ENCODE peak calls at places on chromosome 16, in eight cellular contexts. S is AG09309, Q is esophagus squamous epithelium, J is H1, B is cardiac fibroblast, O is transverse colon, E is left ventricle myocardium inferior, H is cardiac muscle cell. P is an unnamed sample.

GRCh38 chr16:71567931-71568330 is 9.0 kb downstream of the TAT start:
- DNase-seq in S (no peak), E (no peak), H (no peak), Q (no peak), J (no peak), O (no peak), B (no peak), P (no peak)

GRCh38 chr16:4915226-4915761 is 21.7 kb downstream of the PPL start:
- DNase-seq in H (no peak), E (no peak), J (no peak), S (peak; percentile 87), Q (no peak), B (peak; percentile 47), O (no peak), P (peak; percentile 89)

GRCh38 chr16:64225036-64225435 is 896.8 kb downstream of the CDH11 start:
- DNase-seq in J (no peak), E (no peak), O (no peak), H (no peak), Q (no peak), B (no peak), S (no peak), P (no peak)

GRCh38 chr16:17101646-17102045 is 369.1 kb downstream of the XYLT1 start:
- DNase-seq in B (no peak), O (no peak), H (no peak), S (no peak), J (no peak), E (no peak), Q (no peak), P (no peak)

GRCh38 chr16:728131-728889 is 1.4 kb downstream of the HAGHL start:
- DNase-seq in B (peak; percentile 82), Q (no peak), S (no peak), H (peak; percentile 64), O (peak; percentile 79), E (peak; percentile 65), J (no peak), P (peak; percentile 72)

GRCh38 chr16:8561496-8561895 is 28.8 kb downstream of the TMEM114 start:
- DNase-seq in S (no peak), B (no peak), O (no peak), Q (no peak), E (no peak), J (no peak), H (no peak), P (no peak)

GRCh38 chr16:85098565-85098964 is 13.7 kb downstream of the CIBAR2 start:
- DNase-seq in H (no peak), Q (no peak), O (no peak), S (no peak), J (no peak), E (no peak), B (no peak), P (no peak)

GRCh38 chr16:19701091-19701490 is 16.9 kb downstream of the KNOP1 start:
- DNase-seq in J (no peak), S (no peak), E (no peak), H (no peak), O (no peak), Q (no peak), B (no peak), P (no peak)

GRCh38 chr16:3170440-3171180 is 17.4 kb upstream of the OR1F1 start:
- DNase-seq in O (no peak), S (no peak), J (no peak), E (no peak), Q (no peak), B (no peak), H (peak; percentile 66), P (no peak)

GRCh38 chr16:50367777-50368409 is 895 bp downstream of the BRD7 start:
- DNase-seq in E (no peak), H (no peak), O (no peak), J (no peak), B (no peak), S (no peak), Q (no peak), P (no peak)

GRCh38 chr16:47787695-47788094 is 326.6 kb downstream of the PHKB start:
- DNase-seq in J (no peak), B (peak; percentile 16), O (no peak), S (no peak), E (no peak), H (peak; percentile 73), Q (no peak), P (peak; percentile 6)

GRCh38 chr16:13335894-13336293 is 434.5 kb downstream of the SHISA9 start:
- DNase-seq in B (no peak), J (no peak), S (no peak), H (no peak), Q (no peak), O (no peak), E (no peak), P (no peak)

GRCh38 chr16:10961231-10961630 is 16.9 kb downstream of the CLEC16A start:
- DNase-seq in B (peak; percentile 70), J (no peak), O (no peak), E (no peak), H (no peak), S (no peak), Q (no peak), P (peak; percentile 85)

GRCh38 chr16:50259334-50260205 is 6.8 kb upstream of the ADCY7 start:
- DNase-seq in J (no peak), Q (no peak), E (peak; percentile 73), S (no peak), H (no peak), O (peak; percentile 38), B (peak; percentile 59), P (peak; percentile 75)

GRCh38 chr16:71426069-71426879 is 15.6 kb downstream of the TLE7 start:
- DNase-seq in H (peak; percentile 56), B (peak; percentile 78), E (no peak), J (peak; percentile 94), Q (no peak), O (peak; percentile 23), S (peak; percentile 28), P (peak; percentile 75)

GRCh38 chr16:86073763-86074493 is 175.0 kb downstream of the IRF8 start:
- DNase-seq in B (no peak), Q (no peak), O (peak; percentile 4), H (no peak), J (no peak), E (no peak), S (no peak), P (no peak)

GRCh38 chr16:85369741-85370528 is 243.2 kb upstream of the GSE1 start:
- DNase-seq in E (peak; percentile 47), H (peak; percentile 51), Q (no peak), O (peak; percentile 76), S (no peak), B (peak; percentile 51), J (no peak), P (peak; percentile 29)

GRCh38 chr16:80433617-80434016 is 107.2 kb upstream of the DYNLRB2 start:
- DNase-seq in B (no peak), H (no peak), O (no peak), S (no peak), E (no peak), Q (no peak), J (no peak), P (no peak)

GRCh38 chr16:35492225-35492624 is 2032.8 kb downstream of the TP53TG3F start:
- DNase-seq in S (no peak), Q (no peak), J (no peak), H (no peak), E (no peak), O (no peak), B (no peak), P (no peak)
- TF ChIP-seq CTCF in S (no peak), Q (no peak), J (no peak), H (no peak), E (no peak), O (no peak), B (no peak), P (no peak)

GRCh38 chr16:57301126-57301817 is 16.8 kb upstream of the PLLP start:
- DNase-seq in S (no peak), O (no peak), J (no peak), B (no peak), Q (no peak), E (no peak), H (no peak), P (no peak)
- H3K4me3 ChIP-seq in S (no peak overlapping the region), O (no peak overlapping the region), J (peak overlapping the region; percentile 49), B (no peak overlapping the region), Q (no peak overlapping the region), E (peak overlapping the region; percentile 65), H (peak overlapping the region; percentile 3), P (no peak overlapping the region)

GRCh38 chr16:88762941-88763340 is 22.1 kb downstream of the PIEZO1 start:
- DNase-seq in E (no peak), O (no peak), B (no peak), J (no peak), S (no peak), H (no peak), Q (no peak), P (no peak)

GRCh38 chr16:88761143-88761534 is 23.9 kb downstream of the PIEZO1 start:
- DNase-seq in Q (no peak), H (no peak), E (no peak), B (no peak), J (no peak), O (no peak), S (no peak), P (no peak)

GRCh38 chr16:88761830-88762229 is 23.2 kb downstream of the PIEZO1 start:
- DNase-seq in O (peak; percentile 56), H (no peak), S (no peak), E (no peak), B (no peak), Q (no peak), J (no peak), P (no peak)

GRCh38 chr16:88763502-88764053 is 21.4 kb downstream of the PIEZO1 start:
- DNase-seq in O (no peak), B (no peak), E (no peak), Q (no peak), J (no peak), H (peak; percentile 73), S (no peak), P (no peak)

DNA sequence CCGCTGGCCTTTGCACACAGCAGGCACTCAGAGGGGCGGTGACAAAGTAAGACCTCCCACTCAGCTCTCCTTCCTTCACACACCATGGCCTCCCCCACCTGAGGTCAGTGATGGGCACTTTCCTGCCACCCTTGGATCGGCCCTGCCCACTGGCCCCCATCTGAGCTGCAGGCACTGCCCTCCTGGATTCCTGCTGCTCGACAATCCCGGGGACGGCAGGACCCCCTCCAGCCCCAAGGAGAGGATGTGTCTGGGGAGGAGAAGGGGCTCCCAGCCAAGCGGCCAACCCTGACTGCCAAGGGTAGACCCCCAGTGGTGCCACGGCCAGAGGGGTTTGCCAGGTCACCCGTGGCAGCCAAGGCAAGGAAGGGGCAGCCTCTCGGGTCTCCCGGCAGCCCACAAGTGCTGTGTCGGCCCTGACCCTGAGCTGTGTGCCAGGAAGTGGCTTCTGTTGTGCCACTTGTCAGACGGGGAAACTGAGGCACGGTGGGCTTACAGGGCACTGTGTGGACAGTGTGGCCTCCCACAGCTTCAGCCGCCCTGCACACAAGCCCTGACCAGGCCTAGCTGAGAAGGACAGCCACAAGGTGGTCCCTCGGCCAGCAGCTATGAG is 22.7 kb downstream of the PIEZO1 start:
- DNase-seq in Q (no peak), S (no peak), B (no peak), O (no peak), H (no peak), E (no peak), J (no peak), P (no peak)
- TF ChIP-seq CTCF in Q (no peak), S (no peak), B (no peak), O (no peak), H (no peak), E (no peak), J (no peak), P (no peak)

DNA sequence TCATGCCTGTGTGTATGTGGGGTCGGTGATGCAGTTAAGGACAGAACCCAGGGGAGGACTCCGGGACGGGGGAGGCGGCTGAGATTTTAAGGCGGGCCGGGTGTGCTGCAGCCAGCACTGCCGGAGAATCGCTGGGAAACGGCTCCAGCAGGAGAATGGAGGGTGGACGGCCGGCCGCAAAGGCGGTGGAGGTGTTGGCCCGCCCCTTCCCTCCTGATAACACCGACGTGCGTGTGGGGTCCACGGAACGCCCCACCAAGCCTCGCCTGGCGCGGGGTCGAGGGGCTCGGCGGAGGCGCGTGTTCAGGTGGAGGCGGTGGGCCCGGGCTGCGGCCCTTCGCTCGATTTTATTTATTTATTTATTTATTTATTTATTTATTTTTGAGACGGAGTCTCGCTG is 633 bp downstream of the ZNF843 start:
- DNase-seq in J (no peak), S (no peak), E (no peak), Q (no peak), H (no peak), O (no peak), B (no peak), P (no peak)
- H3K4me3 ChIP-seq in J (no peak overlapping the region), S (peak overlapping the region; percentile 76), E (peak overlapping the region; percentile 88), Q (no peak overlapping the region), H (peak overlapping the region; percentile 42), O (peak overlapping the region; percentile 65), B (peak overlapping the region; percentile 75), P (peak overlapping the region; percentile 79)